ENCODE peak calls at places on chromosomes 11 and 22, in four cellular contexts. J is EL; K is colonic mucosa; F is activated CD8-positive, alpha-beta memory T cell treated with anti-CD3 and anti-CD28 coated beads, Interleukin-2, amount 50 U/mL, for 48 hours. L is an unnamed sample.

GRCh38 chr11:74306440-74307175 is 4.8 kb downstream of the P4HA3 start:
- DNase-seq in J (no peak), K (no peak), F (no peak), L (no peak)

GRCh38 chr11:69691449-69691848 is 12.4 kb downstream of the FGF19 start:
- DNase-seq in J (peak), K (no peak), F (no peak), L (no peak)

GRCh38 chr22:38429460-38430128 is 25.4 kb downstream of the KCNJ4 start:
- DNase-seq in J (no peak), K (no peak), F (no peak), L (no peak)

GRCh38 chr11:103923473-103923931 is 112.9 kb upstream of the DDI1 start:
- DNase-seq in J (peak), K (no peak), F (no peak), L (no peak)

GRCh38 chr11:130050272-130050671 is 19.4 kb upstream of the APLP2 start:
- DNase-seq in J (peak), K (no peak), F (no peak), L (no peak)

GRCh38 chr22:18078329-18079041 is 695 bp downstream of the PEX26 start:
- DNase-seq in J (peak), K (peak), F (peak), L (no peak)

GRCh38 chr22:22060200-22061084 is 77.9 kb upstream of the TOP3B start:
- DNase-seq in J (peak), K (peak), F (peak), L (no peak)

GRCh38 chr11:111634981-111635705 is 32.9 kb downstream of the SIK2 start:
- DNase-seq in J (peak), K (no peak), F (no peak), L (no peak)

GRCh38 chr22:45587638-45588481 is 83.8 kb upstream of the ATXN10 start:
- DNase-seq in J (peak), K (no peak), F (no peak), L (no peak)

GRCh38 chr11:43955381-43956118 is 13.1 kb downstream of the C11orf96 start:
- DNase-seq in J (peak), K (no peak), F (no peak), L (no peak)

GRCh38 chr22:48832592-48832991 is 995.1 kb downstream of the BRD1 start:
- DNase-seq in J (no peak), K (no peak), F (no peak), L (no peak)

GRCh38 chr22:21591695-21592094 is 24.2 kb downstream of the UBE2L3 start:
- DNase-seq in J (no peak), K (no peak), F (no peak), L (no peak)

GRCh38 chr22:47328550-47329243 is 566.2 kb downstream of the TBC1D22A start:
- DNase-seq in J (peak), K (no peak), F (no peak), L (no peak)

GRCh38 chr11:65779919-65780769 is 632 bp downstream of the AP5B1 start:
- DNase-seq in J (peak), K (peak), F (peak), L (peak)

GRCh38 chr22:39745789-39746188 is 147.8 kb downstream of the ENTHD1 start:
- DNase-seq in J (no peak), K (no peak), F (no peak), L (no peak)

GRCh38 chr11:34136420-34136819 is 31.0 kb downstream of the NAT10 start:
- DNase-seq in J (no peak), K (no peak), F (no peak), L (no peak)

GRCh38 chr22:29559030-29559429 is 5.5 kb upstream of the THOC5 start:
- DNase-seq in J (no peak), K (no peak), F (no peak), L (no peak)

GRCh38 chr22:46935506-46936377 is 173.3 kb downstream of the TBC1D22A start:
- DNase-seq in J (no peak), K (peak), F (no peak), L (no peak)

GRCh38 chr11:82234256-82234655 is 499.4 kb downstream of the FAM181B start:
- DNase-seq in J (no peak), K (no peak), F (no peak), L (no peak)

GRCh38 chr22:26462971-26463661 is 20.5 kb downstream of the HPS4 start:
- DNase-seq in J (no peak), K (no peak), F (no peak), L (no peak)

GRCh38 chr11:88174627-88175003 is 628 bp downstream of the RAB38 start:
- DNase-seq in J (peak), K (peak), F (peak), L (no peak)

GRCh38 chr11:123549901-123550619 is 104.4 kb downstream of the SCN3B start:
- DNase-seq in J (no peak), K (no peak), F (no peak), L (no peak)

GRCh38 chr11:76443254-76443935 is 1.4 kb upstream of the EMSY start:
- DNase-seq in J (peak), K (no peak), F (no peak), L (no peak)

GRCh38 chr22:24695958-24696511 is 78.5 kb downstream of the PIWIL3 start:
- DNase-seq in J (peak), K (peak), F (no peak), L (no peak)

GRCh38 chr11:45092901-45093760 is 53.3 kb upstream of the PRDM11 start:
- DNase-seq in J (peak), K (no peak), F (peak), L (peak)

GRCh38 chr11:66326261-66327111 is 9.6 kb upstream of the CD248 start:
- DNase-seq in J (peak), K (no peak), F (no peak), L (no peak)

GRCh38 chr22:34587357-34588356 is 478.3 kb upstream of the ISX start:
- DNase-seq in J (no peak), K (no peak), F (no peak), L (no peak)

GRCh38 chr11:76233936-76234703 is 27.8 kb upstream of the WNT11 start:
- DNase-seq in J (peak), K (peak), F (no peak), L (no peak)

GRCh38 chr11:126113515-126113957 is 50.9 kb upstream of the CDON start:
- DNase-seq in J (peak), K (peak), F (no peak), L (no peak)

GRCh38 chr11:108734956-108735559 is 70.2 kb downstream of the DDX10 start:
- DNase-seq in J (no peak), K (no peak), F (no peak), L (no peak)

GRCh38 chr22:35742342-35743100 is 24.8 kb downstream of the APOL5 start:
- DNase-seq in J (peak), K (no peak), F (no peak), L (no peak)

GRCh38 chr11:123704341-123704740 is 37.1 kb downstream of the ZNF202 start:
- DNase-seq in J (no peak), K (no peak), F (no peak), L (no peak)

GRCh38 chr22:17138451-17139042 is 17.4 kb upstream of the TMEM121B start:
- DNase-seq in J (no peak), K (no peak), F (no peak), L (no peak)

GRCh38 chr22:18931905-18932652 is 4.0 kb downstream of the PRODH start:
- DNase-seq in J (no peak), K (no peak), F (no peak), L (no peak)

GRCh38 chr11:119741369-119742262 is 12.6 kb upstream of the NECTIN1 start:
- DNase-seq in J (peak), K (peak), F (peak), L (no peak)

GRCh38 chr11:109940816-109941215 is 152.4 kb upstream of the ZC3H12C start:
- DNase-seq in J (peak), K (no peak), F (no peak), L (no peak)

L was measured in type B pancreatic cell.